ENCODE peak calls at places on chromosomes 1 and 21, in five cellular contexts. Q is H1, J is HepG2, E is GM12878, S is K562. L is an unnamed sample.

GRCh38 chr1:186094170-186094569 is 280.9 kb downstream of the TPR start:
- DNase-seq in Q (no peak), J (no peak), E (no peak), S (no peak), L (no peak)

GRCh38 chr1:8854270-8854669 is 24.2 kb downstream of the ENO1 start:
- DNase-seq in Q (no peak), J (no peak), E (no peak), S (no peak), L (no peak)

GRCh38 chr1:35530168-35530567 is 27.0 kb downstream of the KIAA0319L start:
- DNase-seq in Q (no peak), J (no peak), E (no peak), S (no peak), L (no peak)

GRCh38 chr1:53638641-53639035 is 100.3 kb downstream of the GLIS1 start:
- DNase-seq in Q (no peak), J (no peak), E (no peak), S (no peak), L (no peak)

GRCh38 chr1:6603424-6603850 is 768 bp upstream of the KLHL21 start:
- DNase-seq in Q (peak; percentile 70), J (peak; percentile 54), E (no peak), S (no peak), L (no peak)

GRCh38 chr1:51956528-51957509 is 33.7 kb downstream of the RAB3B start:
- DNase-seq in Q (no peak), J (no peak), E (no peak), S (no peak), L (peak; percentile 15)

GRCh38 chr1:67648582-67649326 is 36.2 kb upstream of the GADD45A start:
- DNase-seq in Q (no peak), J (no peak), E (no peak), S (peak; percentile 26), L (no peak)

GRCh38 chr1:54851928-54852524 is 35.0 kb downstream of the DHCR24 start:
- DNase-seq in Q (no peak), J (no peak), E (no peak), S (no peak), L (no peak)

GRCh38 chr1:9198538-9199361 is 35.8 kb upstream of the H6PD start:
- DNase-seq in Q (no peak), J (no peak), E (no peak), S (no peak), L (no peak)

GRCh38 chr21:44766818-44767354 is 34.7 kb downstream of the UBE2G2 start:
- DNase-seq in Q (no peak), J (no peak), E (no peak), S (no peak), L (no peak)

GRCh38 chr1:3609016-3609768 is 2.1 kb downstream of the MEGF6 start:
- DNase-seq in Q (no peak), J (no peak), E (no peak), S (no peak), L (no peak)

GRCh38 chr1:166119678-166120077 is 47.1 kb downstream of the FAM78B start:
- DNase-seq in Q (no peak), J (no peak), E (no peak), S (no peak), L (no peak)

GRCh38 chr1:27632387-27633297 is 2.3 kb downstream of the FGR start:
- DNase-seq in Q (no peak), J (no peak), E (peak; percentile 94), S (no peak), L (no peak)

GRCh38 chr1:109765896-109766615 is 2.3 kb upstream of the EPS8L3 start:
- DNase-seq in Q (no peak), J (no peak), E (no peak), S (no peak), L (no peak)

GRCh38 chr1:205780335-205780734 is 5.1 kb upstream of the RAB29 start:
- DNase-seq in Q (no peak), J (no peak), E (no peak), S (no peak), L (no peak)

GRCh38 chr1:83097715-83098613 is 901.0 kb downstream of the TTLL7 start:
- DNase-seq in Q (no peak), J (no peak), E (no peak), S (no peak), L (no peak)

GRCh38 chr1:59071289-59071688 is 225.6 kb upstream of the FGGY start:
- DNase-seq in Q (no peak), J (peak; percentile 85), E (no peak), S (no peak), L (no peak)

GRCh38 chr21:21003701-21004100 is 5.5 kb downstream of the NCAM2 start:
- DNase-seq in Q (no peak), J (peak; percentile 29), E (no peak), S (peak; percentile 47), L (peak; percentile 6)

GRCh38 chr1:95086949-95087533 is 14.3 kb upstream of the ALG14 start:
- DNase-seq in Q (no peak), J (peak; percentile 89), E (no peak), S (peak; percentile 21), L (no peak)

GRCh38 chr1:62230724-62231123 is 36.1 kb downstream of the L1TD1 start:
- DNase-seq in Q (no peak), J (no peak), E (no peak), S (no peak), L (peak; percentile 81)

GRCh38 chr1:98940680-98941079 is 64.0 kb downstream of the PLPPR5 start:
- DNase-seq in Q (no peak), J (no peak), E (no peak), S (no peak), L (no peak)

GRCh38 chr21:42191978-42192595 is 26.9 kb upstream of the ABCG1 start:
- DNase-seq in Q (no peak), J (no peak), E (no peak), S (no peak), L (no peak)

GRCh38 chr1:178262101-178262500 is 168.2 kb downstream of the RASAL2 start:
- DNase-seq in Q (no peak), J (peak; percentile 71), E (no peak), S (no peak), L (no peak)

GRCh38 chr1:223180803-223181321 is 37.8 kb upstream of the TLR5 start:
- DNase-seq in Q (no peak), J (no peak), E (peak; percentile 12), S (no peak), L (no peak)

DNA sequence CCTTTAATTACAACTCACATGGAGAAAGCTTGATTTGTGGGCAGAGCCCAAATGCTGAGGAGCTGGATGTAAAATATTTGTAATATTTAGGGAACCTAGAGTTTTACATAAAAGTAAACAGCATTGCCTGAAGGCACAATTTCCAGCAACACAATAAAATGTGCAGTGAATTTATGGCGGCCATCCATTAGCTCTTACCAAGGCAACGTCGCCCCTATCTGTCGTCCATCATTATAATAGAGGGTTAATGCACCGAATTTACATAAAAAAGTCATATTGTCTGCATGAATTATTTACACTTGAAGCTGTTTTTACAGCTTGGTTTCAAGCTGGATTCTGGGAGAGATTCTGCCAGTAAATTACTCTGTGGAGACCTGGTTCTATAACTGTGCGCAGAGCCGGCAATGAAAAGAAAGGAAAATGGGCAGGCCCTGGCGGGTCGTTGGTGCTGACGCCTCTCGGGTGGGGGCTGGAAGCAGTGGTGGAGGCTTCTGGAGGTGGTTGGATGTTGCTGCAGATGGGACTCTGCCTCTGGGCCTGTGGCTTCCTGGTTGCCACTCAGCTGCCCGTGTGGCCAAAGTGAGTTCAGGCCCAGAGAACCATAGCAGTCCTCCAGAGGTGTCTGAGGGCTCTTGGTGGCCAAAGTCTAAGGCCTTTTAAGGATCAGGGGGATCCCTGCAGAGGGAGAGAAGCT is 48.9 kb upstream of the POU3F1 start:
- DNase-seq in Q (no peak), J (no peak), E (no peak), S (no peak), L (no peak)
- TF ChIP-seq ZNF274 in Q (no peak), J (no peak), E (no peak), S (no peak), L (no peak)

GRCh38 chr1:203465943-203466342 is 9.7 kb upstream of the PRELP start:
- DNase-seq in Q (no peak), J (no peak), E (no peak), S (no peak), L (no peak)
- H3K27ac ChIP-seq in Q (no peak overlapping the region), J (no peak overlapping the region), E (no peak overlapping the region), S (no peak overlapping the region), L (no peak overlapping the region)

GRCh38 chr1:172952541-172952940 is 98.2 kb downstream of the TNFSF18 start:
- DNase-seq in Q (no peak), J (no peak), E (no peak), S (no peak), L (no peak)
- TF ChIP-seq CEBPB in Q (no peak), J (no peak), E (no peak), S (no peak), L (no peak)

GRCh38 chr1:160862151-160863061 is at the start of gene CD244:
- DNase-seq in Q (no peak), J (no peak), E (peak; percentile 71), S (no peak), L (no peak)
- TF ChIP-seq ZNF274 in Q (no peak), J (no peak), E (no peak), S (no peak), L (no peak)

DNA sequence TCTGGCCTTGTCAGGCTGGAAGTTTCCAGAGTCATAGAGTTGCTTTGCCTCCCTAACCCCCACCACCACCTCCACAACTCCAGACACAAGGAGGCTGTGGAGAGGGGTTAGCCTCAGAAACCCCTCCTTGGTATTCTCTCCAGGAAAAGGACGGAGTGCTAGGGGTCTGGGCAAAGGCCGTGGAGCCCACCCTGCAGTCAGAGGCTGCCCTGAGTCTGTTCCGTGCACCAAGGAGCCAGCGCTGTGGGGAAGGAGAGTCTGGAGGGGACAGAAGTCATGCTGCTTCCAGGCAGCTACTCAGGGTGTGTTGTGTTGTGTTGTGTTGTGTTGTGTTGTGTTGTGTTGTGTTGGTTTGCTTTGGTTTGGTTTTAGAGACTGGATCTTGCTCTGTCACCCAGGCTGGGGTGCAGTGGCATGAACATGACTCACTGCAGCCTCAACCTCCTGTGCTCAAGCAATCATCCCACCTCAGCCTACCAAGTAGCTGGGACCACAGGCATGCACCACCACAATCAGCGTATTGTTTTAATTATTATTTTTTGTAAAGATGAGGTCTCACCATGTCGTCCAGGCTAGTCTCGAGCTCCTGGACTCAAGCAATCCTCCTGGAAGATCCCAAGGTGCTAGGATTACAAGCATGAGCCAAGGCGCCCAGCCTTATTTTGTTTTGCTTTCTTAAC is 122.2 kb upstream of the TMEM51 start:
- DNase-seq in Q (no peak), J (no peak), E (no peak), S (no peak), L (no peak)
- H3K27ac ChIP-seq in Q (no peak overlapping the region), J (no peak overlapping the region), E (no peak overlapping the region), S (no peak overlapping the region), L (no peak overlapping the region)

DNA sequence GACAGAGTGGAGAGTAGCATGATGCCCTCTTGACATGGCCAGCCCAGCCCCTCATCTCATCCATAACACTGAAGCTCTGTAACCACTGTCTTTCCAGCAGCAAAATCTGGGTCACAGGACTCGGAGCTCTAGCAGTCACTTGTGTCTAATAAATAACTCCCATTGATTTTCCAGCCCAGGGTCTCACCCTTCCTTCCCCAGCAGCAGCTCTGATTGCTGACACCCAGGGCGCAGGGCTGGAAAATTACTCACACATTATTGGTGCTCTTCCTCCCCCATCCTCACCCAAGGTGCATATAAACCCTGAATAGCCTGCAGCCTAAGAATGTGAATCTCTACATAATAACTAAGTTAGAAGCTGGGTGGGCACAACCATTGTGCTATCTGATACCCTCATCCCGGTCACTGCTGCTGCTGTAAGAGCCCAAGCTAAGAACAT is 21.1 kb upstream of the OR10J5 start:
- DNase-seq in Q (no peak), J (no peak), E (no peak), S (no peak), L (no peak)
- TF ChIP-seq CEBPB in Q (no peak), J (no peak), E (no peak), S (no peak), L (no peak)

GRCh38 chr1:88237026-88237425 is 447.0 kb upstream of the PKN2 start:
- DNase-seq in Q (no peak), J (no peak), E (no peak), S (no peak), L (no peak)
- TF ChIP-seq ZNF274 in Q (no peak), J (no peak), E (no peak), S (no peak), L (no peak)

GRCh38 chr1:29121951-29122661 is 1.6 kb downstream of the TMEM200B start:
- DNase-seq in Q (peak; percentile 85), J (no peak), E (no peak), S (no peak), L (no peak)
- H3K27ac ChIP-seq in Q (no peak overlapping the region), J (no peak overlapping the region), E (no peak overlapping the region), S (no peak overlapping the region), L (peak overlapping the region; percentile 93)

L was measured in HCT116.